ENCODE peak calls at places on chromosome 20, in four cellular contexts. One of them, this sample, is unnamed.

GRCh38 chr20:14142964-14143627 is 147.8 kb downstream of the MACROD2 start:
- DNase-seq in WTC11: no peak
- DNase-seq in HepG2: no peak
- DNase-seq in GM12878: no peak
- DNase-seq in this sample: no peak

GRCh38 chr20:33732166-33732970 is 572 bp downstream of the ZNF341 start:
- DNase-seq in WTC11: peak
- DNase-seq in HepG2: peak
- DNase-seq in GM12878: peak
- DNase-seq in this sample: peak

GRCh38 chr20:36225666-36226065 is 10.6 kb upstream of the AAR2 start:
- DNase-seq in WTC11: no peak
- DNase-seq in HepG2: no peak
- DNase-seq in GM12878: no peak
- DNase-seq in this sample: no peak

GRCh38 chr20:49420292-49420691 is 62.2 kb downstream of the KCNB1 start:
- DNase-seq in WTC11: no peak
- DNase-seq in HepG2: no peak
- DNase-seq in GM12878: no peak
- DNase-seq in this sample: no peak

GRCh38 chr20:36268501-36269342 is 32.4 kb downstream of the AAR2 start:
- DNase-seq in WTC11: no peak
- DNase-seq in HepG2: no peak
- DNase-seq in GM12878: no peak
- DNase-seq in this sample: no peak

GRCh38 chr20:18310592-18310991 is 22.3 kb downstream of the ZNF133 start:
- DNase-seq in WTC11: no peak
- DNase-seq in HepG2: no peak
- DNase-seq in GM12878: no peak
- DNase-seq in this sample: no peak

GRCh38 chr20:2521369-2522305 is 12.9 kb upstream of the ZNF343 start:
- DNase-seq in WTC11: peak
- DNase-seq in HepG2: peak
- DNase-seq in GM12878: no peak
- DNase-seq in this sample: peak

GRCh38 chr20:23005761-23006160 is 29.4 kb upstream of the SSTR4 start:
- DNase-seq in WTC11: no peak
- DNase-seq in HepG2: no peak
- DNase-seq in GM12878: no peak
- DNase-seq in this sample: no peak

GRCh38 chr20:35854697-35855434 is 83.1 kb downstream of the PHF20 start:
- DNase-seq in WTC11: no peak
- DNase-seq in HepG2: no peak
- DNase-seq in GM12878: no peak
- DNase-seq in this sample: no peak

GRCh38 chr20:39878321-39878720 is 810.7 kb downstream of the MAFB start:
- DNase-seq in WTC11: no peak
- DNase-seq in HepG2: no peak
- DNase-seq in GM12878: no peak
- DNase-seq in this sample: no peak

GRCh38 chr20:13336308-13337089 is 115.4 kb downstream of the ISM1 start:
- DNase-seq in WTC11: no peak
- DNase-seq in HepG2: peak
- DNase-seq in GM12878: no peak
- DNase-seq in this sample: no peak

GRCh38 chr20:32232487-32232886 is 24.8 kb downstream of the POFUT1 start:
- DNase-seq in WTC11: no peak
- DNase-seq in HepG2: no peak
- DNase-seq in GM12878: no peak
- DNase-seq in this sample: no peak

GRCh38 chr20:3930265-3931206 is 41.3 kb downstream of the PANK2 start:
- DNase-seq in WTC11: no peak
- DNase-seq in HepG2: no peak
- DNase-seq in GM12878: no peak
- DNase-seq in this sample: peak

GRCh38 chr20:50345712-50346371 is 155.2 kb downstream of the CEBPB start:
- DNase-seq in WTC11: no peak
- DNase-seq in HepG2: no peak
- DNase-seq in GM12878: no peak
- DNase-seq in this sample: no peak

GRCh38 chr20:16405254-16405653 is 168.0 kb downstream of the KIF16B start:
- DNase-seq in WTC11: no peak
- DNase-seq in HepG2: no peak
- DNase-seq in GM12878: no peak
- DNase-seq in this sample: no peak

GRCh38 chr20:38177201-38177600 is 12.1 kb upstream of the TGM2 start:
- DNase-seq in WTC11: no peak
- DNase-seq in HepG2: no peak
- DNase-seq in GM12878: no peak
- DNase-seq in this sample: no peak

GRCh38 chr20:39124064-39124463 is 161.9 kb downstream of the DHX35 start:
- DNase-seq in WTC11: no peak
- DNase-seq in HepG2: no peak
- DNase-seq in GM12878: no peak
- DNase-seq in this sample: no peak

GRCh38 chr20:50376888-50377459 is 133.2 kb upstream of the PTPN1 start:
- DNase-seq in WTC11: no peak
- DNase-seq in HepG2: no peak
- DNase-seq in GM12878: no peak
- DNase-seq in this sample: no peak

GRCh38 chr20:35226126-35226774 is at the start of gene MMP24:
- DNase-seq in WTC11: peak
- DNase-seq in HepG2: no peak
- DNase-seq in GM12878: no peak
- DNase-seq in this sample: no peak

GRCh38 chr20:62835931-62836861 is 19.3 kb downstream of the COL9A3 start:
- DNase-seq in WTC11: no peak
- DNase-seq in HepG2: no peak
- DNase-seq in GM12878: no peak
- DNase-seq in this sample: no peak

GRCh38 chr20:42150230-42150629 is 532.1 kb upstream of the CHD6 start:
- DNase-seq in WTC11: no peak
- DNase-seq in HepG2: no peak
- DNase-seq in GM12878: no peak
- DNase-seq in this sample: no peak
- TF ChIP-seq TCF7 in WTC11: no peak
- TF ChIP-seq TCF7 in HepG2: no peak
- TF ChIP-seq TCF7 in GM12878: no peak
- TF ChIP-seq TCF7 in this sample: no peak

GRCh38 chr20:44961024-44961866 is 1.0 kb upstream of the TOMM34 start:
- DNase-seq in WTC11: no peak
- DNase-seq in HepG2: peak
- DNase-seq in GM12878: no peak
- DNase-seq in this sample: no peak
- TF ChIP-seq TCF7 in WTC11: no peak
- TF ChIP-seq TCF7 in HepG2: no peak
- TF ChIP-seq TCF7 in GM12878: no peak
- TF ChIP-seq TCF7 in this sample: no peak

GRCh38 chr20:1469925-1470571 is 3.4 kb upstream of the NSFL1C start:
- DNase-seq in WTC11: peak
- DNase-seq in HepG2: peak
- DNase-seq in GM12878: peak
- DNase-seq in this sample: peak
- TF ChIP-seq TCF7 in WTC11: no peak
- TF ChIP-seq TCF7 in HepG2: no peak
- TF ChIP-seq TCF7 in GM12878: no peak
- TF ChIP-seq TCF7 in this sample: no peak

DNA sequence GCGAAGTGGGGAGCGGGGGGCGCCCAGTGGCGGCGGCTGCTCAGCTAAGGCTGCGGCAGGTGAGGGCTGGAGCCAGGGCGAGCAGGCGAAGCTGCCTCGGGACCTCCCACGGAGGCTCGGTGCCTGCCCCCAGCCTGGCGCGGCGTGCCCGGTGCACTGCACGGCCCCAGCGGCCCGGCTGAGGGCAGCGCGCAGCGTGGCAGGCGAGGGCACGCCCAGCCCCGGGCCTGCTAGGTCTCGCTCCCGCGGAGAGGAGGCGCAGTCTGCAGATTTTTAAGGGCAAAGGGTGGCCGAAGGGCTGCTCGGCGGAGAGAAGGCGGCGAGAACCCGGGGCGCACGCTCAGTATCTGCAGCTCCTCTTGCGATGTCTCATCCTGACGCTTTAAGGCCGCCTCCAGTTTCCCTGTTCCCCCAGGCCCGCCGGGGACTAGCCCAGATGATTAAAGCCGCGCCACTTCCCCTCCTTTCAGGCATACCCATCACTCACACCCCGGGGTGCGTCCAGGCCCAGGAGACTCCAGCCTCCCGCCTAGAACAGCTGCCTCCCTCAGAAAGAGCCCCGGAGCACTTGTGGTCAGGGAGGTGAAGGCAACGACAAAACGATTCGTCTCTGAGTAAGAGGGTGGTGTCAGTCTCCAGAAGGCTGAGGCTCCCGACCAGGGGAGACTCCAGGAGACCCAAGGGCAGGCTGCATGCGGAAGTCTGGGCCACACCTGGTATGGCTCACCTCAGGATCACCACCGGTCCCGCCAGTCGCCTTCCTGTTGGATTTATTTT is at the start of gene FERMT1:
- DNase-seq in WTC11: peak
- DNase-seq in HepG2: peak
- DNase-seq in GM12878: no peak
- DNase-seq in this sample: no peak
- TF ChIP-seq TCF7 in WTC11: no peak
- TF ChIP-seq TCF7 in HepG2: no peak
- TF ChIP-seq TCF7 in GM12878: no peak
- TF ChIP-seq TCF7 in this sample: no peak

This sample was measured in K562.